ENCODE peak calls at places on chromosomes 5 and 9, in nine cellular contexts. Z, N, C, T, E, I, G, D and F are unnamed samples.

GRCh38 chr9:118595719-118596305 is 773.4 kb downstream of the BRINP1 start:
- DNase-seq in D (peak), Z (peak), N (no peak), C (no peak), G (peak), I (peak), T (peak), E (peak), F (peak)

GRCh38 chr9:20593551-20593950 is 28.7 kb downstream of the MLLT3 start:
- DNase-seq in E (no peak), D (peak), I (peak), N (no peak), Z (no peak), T (peak), C (no peak), G (peak), F (peak)

GRCh38 chr9:73081979-73082657 is 69.5 kb upstream of the ANXA1 start:
- DNase-seq in N (no peak), T (peak), E (peak), I (peak), Z (no peak), D (peak), C (peak), G (peak), F (peak)

GRCh38 chr5:59873113-59873512 is 20.4 kb downstream of the PDE4D start:
- DNase-seq in N (no peak), G (peak), T (no peak), I (peak), D (peak), C (no peak), Z (no peak), E (no peak), F (no peak)

GRCh38 chr9:96495341-96495740 is 45.4 kb downstream of the HABP4 start:
- DNase-seq in N (no peak), I (peak), T (no peak), Z (no peak), E (no peak), G (peak), D (peak), C (no peak), F (peak)

GRCh38 chr5:108398964-108399363 is 17.1 kb upstream of the FBXL17 start:
- DNase-seq in E (no peak), Z (no peak), N (no peak), D (no peak), I (no peak), C (no peak), T (no peak), G (no peak), F (no peak)

GRCh38 chr9:88988796-88989641 is 2.2 kb upstream of the S1PR3 start:
- DNase-seq in N (no peak), Z (peak), I (peak), D (peak), C (no peak), E (no peak), T (no peak), G (no peak), F (peak)

GRCh38 chr9:35395076-35395675 is 94.7 kb upstream of the RUSC2 start:
- DNase-seq in C (no peak), D (no peak), G (no peak), T (no peak), E (no peak), Z (peak), I (no peak), N (no peak), F (no peak)

GRCh38 chr5:55714339-55714738 is 2.2 kb upstream of the SLC38A9 start:
- DNase-seq in D (no peak), T (no peak), Z (no peak), C (no peak), N (no peak), E (no peak), I (no peak), G (no peak), F (no peak)

GRCh38 chr9:97772145-97772544 is 75.0 kb upstream of the XPA start:
- DNase-seq in I (peak), Z (peak), T (no peak), N (no peak), G (no peak), D (no peak), E (no peak), C (no peak), F (no peak)

GRCh38 chr5:31237159-31237558 is 43.7 kb downstream of the CDH6 start:
- DNase-seq in Z (no peak), T (no peak), I (no peak), D (no peak), N (no peak), C (no peak), E (no peak), G (peak), F (no peak)

GRCh38 chr5:42250-42649 is 49.7 kb upstream of the PLEKHG4B start:
- DNase-seq in D (no peak), E (peak), G (no peak), C (no peak), I (peak), Z (peak), N (no peak), T (no peak), F (peak)